ENCODE peak calls at places on chromosomes 3 and 15, in ten cellular contexts. One of them, this sample, is unnamed.

GRCh38 chr15:67080900-67081431 is 15.6 kb downstream of the SMAD3 start:
- DNase-seq in right atrium auricular region: no peak
- DNase-seq in mucosa of descending colon: no peak
- DNase-seq in GM23338: no peak
- DNase-seq in OCI-LY7: peak; percentile 98
- DNase-seq in naive thymus-derived CD4-positive, alpha-beta T cell: no peak
- DNase-seq in neural progenitor cell: no peak
- DNase-seq in stomach: no peak
- DNase-seq in neuronal stem cell: no peak
- DNase-seq in Panc1: no peak
- DNase-seq in this sample: peak; percentile 39

GRCh38 chr3:16151109-16151508 is 23.4 kb upstream of the GALNT15 start:
- DNase-seq in right atrium auricular region: peak; percentile 85
- DNase-seq in mucosa of descending colon: peak; percentile 50
- DNase-seq in GM23338: no peak
- DNase-seq in OCI-LY7: no peak
- DNase-seq in naive thymus-derived CD4-positive, alpha-beta T cell: no peak
- DNase-seq in neural progenitor cell: no peak
- DNase-seq in stomach: no peak
- DNase-seq in neuronal stem cell: no peak
- DNase-seq in Panc1: no peak
- DNase-seq in this sample: peak; percentile 17

GRCh38 chr3:141915766-141916165 is 39.3 kb downstream of the ATP1B3 start:
- DNase-seq in right atrium auricular region: no peak
- DNase-seq in mucosa of descending colon: no peak
- DNase-seq in GM23338: no peak
- DNase-seq in OCI-LY7: no peak
- DNase-seq in naive thymus-derived CD4-positive, alpha-beta T cell: no peak
- DNase-seq in neural progenitor cell: no peak
- DNase-seq in stomach: no peak
- DNase-seq in neuronal stem cell: no peak
- DNase-seq in Panc1: no peak
- DNase-seq in this sample: no peak

GRCh38 chr3:142210144-142210543 is 15.2 kb downstream of the GK5 start:
- DNase-seq in right atrium auricular region: no peak
- DNase-seq in mucosa of descending colon: no peak
- DNase-seq in GM23338: no peak
- DNase-seq in OCI-LY7: no peak
- DNase-seq in naive thymus-derived CD4-positive, alpha-beta T cell: no peak
- DNase-seq in neural progenitor cell: peak; percentile 52
- DNase-seq in stomach: no peak
- DNase-seq in neuronal stem cell: no peak
- DNase-seq in Panc1: no peak
- DNase-seq in this sample: no peak

GRCh38 chr3:11718582-11719405 is 75.1 kb upstream of the VGLL4 start:
- DNase-seq in right atrium auricular region: peak; percentile 67
- DNase-seq in mucosa of descending colon: peak; percentile 54
- DNase-seq in GM23338: peak; percentile 29
- DNase-seq in OCI-LY7: peak; percentile 55
- DNase-seq in naive thymus-derived CD4-positive, alpha-beta T cell: peak; percentile 34
- DNase-seq in neural progenitor cell: peak; percentile 25
- DNase-seq in stomach: peak; percentile 69
- DNase-seq in neuronal stem cell: peak; percentile 21
- DNase-seq in Panc1: no peak
- DNase-seq in this sample: peak; percentile 84

GRCh38 chr15:88630141-88630721 is 8.6 kb upstream of the ISG20 start:
- DNase-seq in right atrium auricular region: no peak
- DNase-seq in mucosa of descending colon: peak; percentile 48
- DNase-seq in GM23338: no peak
- DNase-seq in OCI-LY7: no peak
- DNase-seq in naive thymus-derived CD4-positive, alpha-beta T cell: no peak
- DNase-seq in neural progenitor cell: no peak
- DNase-seq in stomach: peak; percentile 59
- DNase-seq in neuronal stem cell: no peak
- DNase-seq in Panc1: no peak
- DNase-seq in this sample: no peak

GRCh38 chr15:40845511-40846284 is 1.9 kb downstream of the SPINT1 start:
- DNase-seq in right atrium auricular region: no peak
- DNase-seq in mucosa of descending colon: peak; percentile 86
- DNase-seq in GM23338: peak; percentile 59
- DNase-seq in OCI-LY7: no peak
- DNase-seq in naive thymus-derived CD4-positive, alpha-beta T cell: no peak
- DNase-seq in neural progenitor cell: no peak
- DNase-seq in stomach: peak; percentile 90
- DNase-seq in neuronal stem cell: no peak
- DNase-seq in Panc1: no peak
- DNase-seq in this sample: no peak

GRCh38 chr3:148902173-148902791 is 37.2 kb downstream of the CPA3 start:
- DNase-seq in right atrium auricular region: no peak
- DNase-seq in mucosa of descending colon: no peak
- DNase-seq in GM23338: no peak
- DNase-seq in OCI-LY7: no peak
- DNase-seq in naive thymus-derived CD4-positive, alpha-beta T cell: no peak
- DNase-seq in neural progenitor cell: no peak
- DNase-seq in stomach: no peak
- DNase-seq in neuronal stem cell: no peak
- DNase-seq in Panc1: no peak
- DNase-seq in this sample: no peak

GRCh38 chr15:56244237-56244810 is 645 bp upstream of the RFX7 start:
- DNase-seq in right atrium auricular region: peak; percentile 61
- DNase-seq in mucosa of descending colon: peak; percentile 55
- DNase-seq in GM23338: peak; percentile 93
- DNase-seq in OCI-LY7: peak; percentile 68
- DNase-seq in naive thymus-derived CD4-positive, alpha-beta T cell: peak; percentile 14
- DNase-seq in neural progenitor cell: peak; percentile 80
- DNase-seq in stomach: peak; percentile 27
- DNase-seq in neuronal stem cell: peak; percentile 71
- DNase-seq in Panc1: no peak
- DNase-seq in this sample: peak; percentile 9

GRCh38 chr3:141302364-141303141 is 65.8 kb upstream of the ZBTB38 start:
- DNase-seq in right atrium auricular region: peak; percentile 64
- DNase-seq in mucosa of descending colon: no peak
- DNase-seq in GM23338: no peak
- DNase-seq in OCI-LY7: no peak
- DNase-seq in naive thymus-derived CD4-positive, alpha-beta T cell: no peak
- DNase-seq in neural progenitor cell: no peak
- DNase-seq in stomach: no peak
- DNase-seq in neuronal stem cell: no peak
- DNase-seq in Panc1: no peak
- DNase-seq in this sample: no peak

GRCh38 chr3:179957264-179957845 is 79.4 kb downstream of the PEX5L start:
- DNase-seq in right atrium auricular region: no peak
- DNase-seq in mucosa of descending colon: no peak
- DNase-seq in GM23338: no peak
- DNase-seq in OCI-LY7: no peak
- DNase-seq in naive thymus-derived CD4-positive, alpha-beta T cell: no peak
- DNase-seq in neural progenitor cell: no peak
- DNase-seq in stomach: no peak
- DNase-seq in neuronal stem cell: no peak
- DNase-seq in Panc1: no peak
- DNase-seq in this sample: no peak

GRCh38 chr3:113628788-113629187 is 67.7 kb downstream of the USF3 start:
- DNase-seq in right atrium auricular region: no peak
- DNase-seq in mucosa of descending colon: no peak
- DNase-seq in GM23338: no peak
- DNase-seq in OCI-LY7: no peak
- DNase-seq in naive thymus-derived CD4-positive, alpha-beta T cell: no peak
- DNase-seq in neural progenitor cell: no peak
- DNase-seq in stomach: no peak
- DNase-seq in neuronal stem cell: no peak
- DNase-seq in Panc1: no peak
- DNase-seq in this sample: no peak

GRCh38 chr3:122621112-122621511 is 43.7 kb downstream of the PARP15 start:
- DNase-seq in right atrium auricular region: no peak
- DNase-seq in mucosa of descending colon: no peak
- DNase-seq in GM23338: no peak
- DNase-seq in OCI-LY7: peak; percentile 57
- DNase-seq in naive thymus-derived CD4-positive, alpha-beta T cell: no peak
- DNase-seq in neural progenitor cell: no peak
- DNase-seq in stomach: no peak
- DNase-seq in neuronal stem cell: no peak
- DNase-seq in Panc1: no peak
- DNase-seq in this sample: no peak

GRCh38 chr15:60479711-60480110 is 769 bp upstream of the ICE2 start:
- DNase-seq in right atrium auricular region: no peak
- DNase-seq in mucosa of descending colon: peak; percentile 39
- DNase-seq in GM23338: no peak
- DNase-seq in OCI-LY7: peak; percentile 10
- DNase-seq in naive thymus-derived CD4-positive, alpha-beta T cell: peak; percentile 9
- DNase-seq in neural progenitor cell: peak; percentile 11
- DNase-seq in stomach: no peak
- DNase-seq in neuronal stem cell: no peak
- DNase-seq in Panc1: no peak
- DNase-seq in this sample: no peak

DNA sequence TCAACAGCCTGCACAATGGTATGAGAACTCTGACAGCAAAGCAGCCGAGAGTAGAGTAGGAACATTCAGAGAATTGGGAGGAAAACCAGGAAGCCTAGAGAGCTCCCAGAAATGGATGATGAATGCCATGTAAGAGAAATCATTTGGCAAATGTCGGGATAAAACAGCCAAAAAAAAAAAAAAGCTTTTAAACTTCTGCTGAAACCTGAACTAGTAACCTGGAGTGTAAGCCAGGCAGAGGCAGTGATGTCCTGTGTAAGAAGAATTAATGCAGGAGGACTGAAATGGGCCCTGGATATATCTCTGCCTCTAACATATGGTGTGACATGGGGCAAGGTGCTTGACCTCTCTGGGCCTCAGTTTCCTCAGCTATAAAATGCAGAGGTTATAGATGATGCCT is 25.6 kb downstream of the FSTL1 start:
- DNase-seq in right atrium auricular region: no peak
- DNase-seq in mucosa of descending colon: no peak
- DNase-seq in GM23338: no peak
- DNase-seq in OCI-LY7: no peak
- DNase-seq in naive thymus-derived CD4-positive, alpha-beta T cell: no peak
- DNase-seq in neural progenitor cell: no peak
- DNase-seq in stomach: no peak
- DNase-seq in neuronal stem cell: no peak
- DNase-seq in Panc1: no peak
- DNase-seq in this sample: peak; percentile 50
- H3K36me3 ChIP-seq in right atrium auricular region: peaks cover 32% of the 10 kb centered on the region
- H3K36me3 ChIP-seq in mucosa of descending colon: no peaks in the 10 kb centered on the region
- H3K36me3 ChIP-seq in GM23338: peaks cover 6% of the 10 kb centered on the region
- H3K36me3 ChIP-seq in OCI-LY7: no peaks in the 10 kb centered on the region
- H3K36me3 ChIP-seq in naive thymus-derived CD4-positive, alpha-beta T cell: no peaks in the 10 kb centered on the region
- H3K36me3 ChIP-seq in neural progenitor cell: no peaks in the 10 kb centered on the region
- H3K36me3 ChIP-seq in stomach: no peaks in the 10 kb centered on the region
- H3K36me3 ChIP-seq in neuronal stem cell: peaks cover 17% of the 10 kb centered on the region
- H3K36me3 ChIP-seq in Panc1: no peaks in the 10 kb centered on the region
- H3K36me3 ChIP-seq in this sample: peaks cover 7% of the 10 kb centered on the region

DNA sequence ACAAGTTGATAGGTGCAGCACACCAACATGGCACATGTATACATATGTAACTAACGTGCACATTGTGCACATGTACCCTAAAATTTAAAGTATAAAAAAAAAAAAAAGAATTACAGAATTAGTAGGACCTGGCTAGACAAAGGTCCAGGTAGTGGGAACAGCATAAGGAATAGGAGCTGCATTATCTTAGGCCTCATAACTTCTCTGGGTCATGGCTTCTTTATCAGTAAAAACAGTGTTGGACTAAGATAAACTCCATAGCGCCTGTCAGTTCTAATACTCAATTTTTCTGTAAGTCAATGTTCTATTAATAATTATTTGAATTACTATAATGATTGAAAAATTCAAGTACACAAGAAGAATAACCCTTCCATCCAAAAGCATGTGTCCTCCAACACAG is 98.3 kb downstream of the HERC1 start:
- DNase-seq in right atrium auricular region: no peak
- DNase-seq in mucosa of descending colon: no peak
- DNase-seq in GM23338: no peak
- DNase-seq in OCI-LY7: no peak
- DNase-seq in naive thymus-derived CD4-positive, alpha-beta T cell: no peak
- DNase-seq in neural progenitor cell: no peak
- DNase-seq in stomach: no peak
- DNase-seq in neuronal stem cell: no peak
- DNase-seq in Panc1: no peak
- DNase-seq in this sample: no peak
- H3K36me3 ChIP-seq in right atrium auricular region: peaks cover 57% of the 10 kb centered on the region
- H3K36me3 ChIP-seq in mucosa of descending colon: no peaks in the 10 kb centered on the region
- H3K36me3 ChIP-seq in GM23338: no peaks in the 10 kb centered on the region
- H3K36me3 ChIP-seq in OCI-LY7: peaks cover 45% of the 10 kb centered on the region
- H3K36me3 ChIP-seq in naive thymus-derived CD4-positive, alpha-beta T cell: peaks cover 26% of the 10 kb centered on the region
- H3K36me3 ChIP-seq in neural progenitor cell: peaks cover 4% of the 10 kb centered on the region
- H3K36me3 ChIP-seq in stomach: peaks cover 74% of the 10 kb centered on the region
- H3K36me3 ChIP-seq in neuronal stem cell: peaks cover 67% of the 10 kb centered on the region
- H3K36me3 ChIP-seq in Panc1: no peaks in the 10 kb centered on the region
- H3K36me3 ChIP-seq in this sample: peaks cover 30% of the 10 kb centered on the region

DNA sequence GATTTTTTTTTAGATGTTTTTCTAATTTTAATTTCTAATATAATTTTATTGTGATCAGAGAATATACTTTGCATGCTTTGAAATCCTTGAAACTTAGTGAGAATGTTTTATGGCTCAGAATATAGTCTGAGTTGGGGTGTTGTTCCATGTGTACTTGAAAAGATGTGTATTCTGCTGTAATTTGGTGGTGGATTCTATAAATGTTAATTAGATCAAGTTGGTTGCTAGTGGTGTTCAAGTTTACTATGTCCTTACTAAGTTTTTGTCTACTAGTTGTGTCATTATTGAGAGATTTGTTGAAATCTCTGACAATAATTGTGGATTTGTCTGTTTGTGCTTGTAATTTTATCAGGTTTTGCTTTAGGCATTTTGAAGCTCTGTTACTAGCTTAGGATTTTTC is 29.7 kb downstream of the GLCE start:
- DNase-seq in right atrium auricular region: no peak
- DNase-seq in mucosa of descending colon: no peak
- DNase-seq in GM23338: no peak
- DNase-seq in OCI-LY7: no peak
- DNase-seq in naive thymus-derived CD4-positive, alpha-beta T cell: no peak
- DNase-seq in neural progenitor cell: no peak
- DNase-seq in stomach: no peak
- DNase-seq in neuronal stem cell: no peak
- DNase-seq in Panc1: no peak
- DNase-seq in this sample: no peak
- H3K36me3 ChIP-seq in right atrium auricular region: no peaks in the 10 kb centered on the region
- H3K36me3 ChIP-seq in mucosa of descending colon: no peaks in the 10 kb centered on the region
- H3K36me3 ChIP-seq in GM23338: no peaks in the 10 kb centered on the region
- H3K36me3 ChIP-seq in OCI-LY7: no peaks in the 10 kb centered on the region
- H3K36me3 ChIP-seq in naive thymus-derived CD4-positive, alpha-beta T cell: no peaks in the 10 kb centered on the region
- H3K36me3 ChIP-seq in neural progenitor cell: no peaks in the 10 kb centered on the region
- H3K36me3 ChIP-seq in stomach: no peaks in the 10 kb centered on the region
- H3K36me3 ChIP-seq in neuronal stem cell: no peaks in the 10 kb centered on the region
- H3K36me3 ChIP-seq in Panc1: no peaks in the 10 kb centered on the region
- H3K36me3 ChIP-seq in this sample: no peaks in the 10 kb centered on the region

GRCh38 chr3:183710231-183710630 is 12.6 kb downstream of the YEATS2 start:
- DNase-seq in right atrium auricular region: no peak
- DNase-seq in mucosa of descending colon: no peak
- DNase-seq in GM23338: no peak
- DNase-seq in OCI-LY7: no peak
- DNase-seq in naive thymus-derived CD4-positive, alpha-beta T cell: no peak
- DNase-seq in neural progenitor cell: no peak
- DNase-seq in stomach: no peak
- DNase-seq in neuronal stem cell: no peak
- DNase-seq in Panc1: no peak
- DNase-seq in this sample: no peak

GRCh38 chr3:183711516-183711915 is 13.9 kb downstream of the YEATS2 start:
- DNase-seq in right atrium auricular region: no peak
- DNase-seq in mucosa of descending colon: no peak
- DNase-seq in GM23338: no peak
- DNase-seq in OCI-LY7: no peak
- DNase-seq in naive thymus-derived CD4-positive, alpha-beta T cell: no peak
- DNase-seq in neural progenitor cell: no peak
- DNase-seq in stomach: no peak
- DNase-seq in neuronal stem cell: no peak
- DNase-seq in Panc1: no peak
- DNase-seq in this sample: no peak

GRCh38 chr3:183714622-183715021 is 17.0 kb downstream of the YEATS2 start:
- DNase-seq in right atrium auricular region: no peak
- DNase-seq in mucosa of descending colon: no peak
- DNase-seq in GM23338: no peak
- DNase-seq in OCI-LY7: no peak
- DNase-seq in naive thymus-derived CD4-positive, alpha-beta T cell: no peak
- DNase-seq in neural progenitor cell: no peak
- DNase-seq in stomach: no peak
- DNase-seq in neuronal stem cell: no peak
- DNase-seq in Panc1: no peak
- DNase-seq in this sample: no peak
- H3K36me3 ChIP-seq in right atrium auricular region: peaks cover 33% of the 10 kb centered on the region
- H3K36me3 ChIP-seq in mucosa of descending colon: no peaks in the 10 kb centered on the region
- H3K36me3 ChIP-seq in GM23338: peaks cover 13% of the 10 kb centered on the region
- H3K36me3 ChIP-seq in OCI-LY7: peaks cover 80% of the 10 kb centered on the region
- H3K36me3 ChIP-seq in naive thymus-derived CD4-positive, alpha-beta T cell: peaks cover 10% of the 10 kb centered on the region
- H3K36me3 ChIP-seq in neural progenitor cell: peaks cover 17% of the 10 kb centered on the region
- H3K36me3 ChIP-seq in stomach: peaks cover 40% of the 10 kb centered on the region
- H3K36me3 ChIP-seq in neuronal stem cell: peaks cover 67% of the 10 kb centered on the region
- H3K36me3 ChIP-seq in Panc1: peaks cover 15% of the 10 kb centered on the region
- H3K36me3 ChIP-seq in this sample: peaks cover 27% of the 10 kb centered on the region

This sample was measured in ascending aorta.